ENCODE peak calls at places on chromosome 22, in nine cellular contexts. B is IMR-90, Q is suprapubic skin, V is ovary, L is A549, I is sigmoid colon, Y is vagina, W is Peyer's patch, F is body of pancreas. X is an unnamed sample.

GRCh38 chr22:32985899-32986772 is 72.0 kb downstream of the SYN3 start:
- DNase-seq in B (peak; percentile 71), Q (peak; percentile 79), V (peak; percentile 69), L (peak; percentile 61), I (peak; percentile 86), Y (no peak), W (no peak), F (peak; percentile 72), X (peak; percentile 84)

GRCh38 chr22:48575567-48576332 is 1251.9 kb downstream of the BRD1 start:
- DNase-seq in B (no peak), Q (no peak), V (peak; percentile 41), L (no peak), I (no peak), Y (no peak), W (no peak), F (no peak), X (no peak)

GRCh38 chr22:47655930-47656329 is 893.5 kb downstream of the TBC1D22A start:
- DNase-seq in B (no peak), Q (no peak), V (no peak), L (no peak), I (no peak), Y (no peak), W (no peak), F (no peak), X (no peak)

GRCh38 chr22:25942989-25943411 is 201.0 kb downstream of the MYO18B start:
- DNase-seq in B (no peak), Q (no peak), V (no peak), L (peak; percentile 5), I (no peak), Y (no peak), W (no peak), F (peak; percentile 45), X (peak; percentile 2)

GRCh38 chr22:39900306-39901227 is at the start of gene GRAP2:
- DNase-seq in B (no peak), Q (no peak), V (no peak), L (no peak), I (no peak), Y (no peak), W (no peak), F (no peak), X (no peak)

GRCh38 chr22:19844423-19845368 is 10.0 kb downstream of the GNB1L start:
- DNase-seq in B (peak; percentile 40), Q (no peak), V (no peak), L (no peak), I (peak; percentile 73), Y (no peak), W (no peak), F (peak; percentile 48), X (peak; percentile 46)

GRCh38 chr22:40898850-40899357 is 37.0 kb upstream of the DNAJB7 start:
- DNase-seq in B (peak; percentile 67), Q (no peak), V (no peak), L (peak; percentile 49), I (no peak), Y (no peak), W (no peak), F (no peak), X (no peak)

GRCh38 chr22:48753752-48754517 is 1073.7 kb downstream of the BRD1 start:
- DNase-seq in B (no peak), Q (no peak), V (no peak), L (no peak), I (peak; percentile 38), Y (peak; percentile 65), W (no peak), F (no peak), X (no peak)

GRCh38 chr22:41193829-41194228 is 11.3 kb upstream of the L3MBTL2 start:
- DNase-seq in B (no peak), Q (peak; percentile 10), V (no peak), L (no peak), I (no peak), Y (no peak), W (no peak), F (no peak), X (no peak)

GRCh38 chr22:19045094-19045493 is 77.1 kb downstream of the DGCR2 start:
- DNase-seq in B (peak; percentile 8), Q (no peak), V (no peak), L (no peak), I (no peak), Y (no peak), W (no peak), F (no peak), X (no peak)

GRCh38 chr22:40030757-40031092 is 36.0 kb downstream of the FAM83F start:
- DNase-seq in B (no peak), Q (no peak), V (no peak), L (no peak), I (peak; percentile 32), Y (no peak), W (no peak), F (no peak), X (no peak)

GRCh38 chr22:44828193-44828592 is 75.8 kb downstream of the ARHGAP8 start:
- DNase-seq in B (no peak), Q (no peak), V (no peak), L (peak; percentile 25), I (no peak), Y (no peak), W (no peak), F (no peak), X (no peak)

GRCh38 chr22:33476716-33477115 is 418.5 kb upstream of the SYN3 start:
- DNase-seq in B (peak; percentile 43), Q (no peak), V (no peak), L (peak; percentile 15), I (no peak), Y (no peak), W (no peak), F (no peak), X (peak; percentile 81)

GRCh38 chr22:19446603-19447387 is 716 bp downstream of the C22orf39 start:
- DNase-seq in B (no peak), Q (no peak), V (no peak), L (no peak), I (no peak), Y (no peak), W (no peak), F (no peak), X (peak; percentile 49)

GRCh38 chr22:17232406-17232805 is 13.2 kb upstream of the ADA2 start:
- DNase-seq in B (no peak), Q (no peak), V (no peak), L (no peak), I (no peak), Y (no peak), W (no peak), F (no peak), X (no peak)

GRCh38 chr22:47043835-47044721 is 281.6 kb downstream of the TBC1D22A start:
- DNase-seq in B (peak; percentile 54), Q (peak; percentile 62), V (no peak), L (no peak), I (peak; percentile 61), Y (no peak), W (peak; percentile 90), F (peak; percentile 87), X (no peak)

GRCh38 chr22:25002241-25002985 is 49.9 kb downstream of the KIAA1671 start:
- DNase-seq in B (no peak), Q (no peak), V (no peak), L (no peak), I (no peak), Y (no peak), W (no peak), F (no peak), X (no peak)

GRCh38 chr22:47153854-47154542 is 391.5 kb downstream of the TBC1D22A start:
- DNase-seq in B (peak; percentile 13), Q (no peak), V (peak; percentile 46), L (no peak), I (no peak), Y (no peak), W (no peak), F (peak; percentile 35), X (peak; percentile 69)

GRCh38 chr22:45602824-45603301 is 68.8 kb upstream of the ATXN10 start:
- DNase-seq in B (no peak), Q (no peak), V (no peak), L (peak; percentile 82), I (peak; percentile 61), Y (no peak), W (peak; percentile 30), F (no peak), X (no peak)

GRCh38 chr22:39021552-39022250 is 774 bp downstream of the APOBEC3D start:
- DNase-seq in B (no peak), Q (no peak), V (no peak), L (no peak), I (no peak), Y (no peak), W (no peak), F (no peak), X (no peak)

GRCh38 chr22:49400136-49400865 is 427.4 kb downstream of the BRD1 start:
- DNase-seq in B (no peak), Q (peak; percentile 18), V (no peak), L (no peak), I (peak; percentile 56), Y (no peak), W (peak; percentile 19), F (no peak), X (peak; percentile 15)

GRCh38 chr22:35510481-35510934 is 30.1 kb upstream of the RASD2 start:
- DNase-seq in B (peak; percentile 75), Q (no peak), V (no peak), L (no peak), I (no peak), Y (no peak), W (peak; percentile 15), F (no peak), X (no peak)

GRCh38 chr22:29195118-29195963 is 10.4 kb upstream of the EMID1 start:
- DNase-seq in B (no peak), Q (no peak), V (no peak), L (no peak), I (peak; percentile 44), Y (no peak), W (no peak), F (no peak), X (no peak)
- TF ChIP-seq POLR2A in B (no peak), Q (no peak), V (no peak), L (no peak), I (no peak), Y (no peak), W (no peak), F (no peak), X (no peak)

DNA sequence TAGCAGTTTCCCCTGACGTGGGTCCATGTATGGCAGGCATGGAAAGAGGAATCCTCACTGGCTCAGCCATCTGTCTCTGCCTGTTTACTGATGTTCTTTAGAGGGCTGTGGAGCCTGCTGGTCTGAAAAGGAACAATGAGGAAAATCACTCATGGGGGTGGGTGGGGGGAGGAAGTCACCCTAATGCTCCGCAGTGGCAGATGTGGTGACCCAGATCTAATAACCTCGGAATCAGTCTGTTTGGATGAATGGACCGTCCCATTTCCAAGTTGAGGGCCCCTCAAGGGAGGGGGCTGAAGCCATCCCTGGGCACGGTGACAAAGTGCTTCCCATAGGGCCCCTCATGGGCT is 4.4 kb downstream of the BCR start:
- DNase-seq in B (no peak), Q (no peak), V (no peak), L (no peak), I (no peak), Y (no peak), W (no peak), F (no peak), X (no peak)
- H3K4me3 ChIP-seq in B (no peak overlapping the region), Q (no peak overlapping the region), V (no peak overlapping the region), L (no peak overlapping the region), I (no peak overlapping the region), Y (no peak overlapping the region), W (no peak overlapping the region), F (no peak overlapping the region), X (no peak overlapping the region)

GRCh38 chr22:23393721-23394320 is 186.3 kb downstream of the IGLL1 start:
- DNase-seq in B (no peak), Q (peak; percentile 57), V (peak; percentile 17), L (no peak), I (peak; percentile 53), Y (no peak), W (peak; percentile 41), F (no peak), X (no peak)
- H3K27ac ChIP-seq in B (no peak overlapping the region), Q (no peak overlapping the region), V (no peak overlapping the region), L (no peak overlapping the region), I (no peak overlapping the region), Y (no peak overlapping the region), W (no peak overlapping the region), F (no peak overlapping the region), X (no peak overlapping the region)

GRCh38 chr22:50473088-50473487 is 1.7 kb downstream of the SBF1 start:
- DNase-seq in B (no peak), Q (no peak), V (no peak), L (peak; percentile 41), I (no peak), Y (no peak), W (no peak), F (no peak), X (no peak)
- TF ChIP-seq POLR2A in B (no peak), Q (no peak), V (no peak), L (no peak), I (no peak), Y (no peak), W (no peak), F (no peak), X (no peak)

X was measured in adrenal gland.